ENCODE peak calls at places on chromosomes 4 and X, in four cellular contexts. S is stomach, M is NCI-H2171 treated with DMSO at 0.1 percent for 48 hours, E is GM04504. D is an unnamed sample.

GRCh38 chrX:102651968-102652744 is 873 bp downstream of the GPRASP1 start:
- DNase-seq in S (no peak), M (no peak), E (no peak), D (no peak)

GRCh38 chr4:538542-539142 is 37.5 kb downstream of the TMEM271 start:
- DNase-seq in S (no peak), M (no peak), E (no peak), D (no peak)

GRCh38 chr4:71669291-71669690 is 114.6 kb downstream of the GC start:
- DNase-seq in S (no peak), M (no peak), E (no peak), D (no peak)

GRCh38 chr4:176964116-176964691 is 171.5 kb upstream of the VEGFC start:
- DNase-seq in S (no peak), M (no peak), E (no peak), D (peak)

GRCh38 chrX:39678914-39679313 is 418.8 kb downstream of the BCOR start:
- DNase-seq in S (no peak), M (no peak), E (no peak), D (no peak)

GRCh38 chr4:25863906-25864418 is 1.2 kb upstream of the SEL1L3 start:
- DNase-seq in S (no peak), M (no peak), E (no peak), D (no peak)

GRCh38 chr4:48127882-48128394 is 6.1 kb downstream of the TXK start:
- DNase-seq in S (peak), M (no peak), E (peak), D (peak)

GRCh38 chrX:131279617-131280016 is 9.5 kb downstream of the IGSF1 start:
- DNase-seq in S (no peak), M (no peak), E (no peak), D (no peak)

GRCh38 chr4:47716017-47716416 is 121.8 kb downstream of the CORIN start:
- DNase-seq in S (no peak), M (no peak), E (no peak), D (no peak)

GRCh38 chr4:150305995-150306394 is 227.8 kb downstream of the DCLK2 start:
- DNase-seq in S (no peak), M (no peak), E (peak), D (no peak)

GRCh38 chr4:82833696-82834313 is 35.2 kb upstream of the SCD5 start:
- DNase-seq in S (no peak), M (no peak), E (peak), D (peak)

GRCh38 chr4:123976285-123976684 is 579.7 kb downstream of the SPRY1 start:
- DNase-seq in S (no peak), M (peak), E (no peak), D (no peak)

GRCh38 chr4:173018446-173018845 is 150.2 kb upstream of the GALNT7 start:
- DNase-seq in S (no peak), M (no peak), E (no peak), D (no peak)

GRCh38 chr4:163107754-163108153 is 58.9 kb downstream of the NAF1 start:
- DNase-seq in S (no peak), M (no peak), E (peak), D (no peak)

GRCh38 chr4:99808260-99808857 is 8.3 kb upstream of the DAPP1 start:
- DNase-seq in S (peak), M (no peak), E (no peak), D (no peak)

GRCh38 chr4:168511780-168512467 is 15.1 kb downstream of the PALLD start:
- DNase-seq in S (no peak), M (no peak), E (no peak), D (no peak)

GRCh38 chr4:2058264-2059033 is 678 bp upstream of the NAT8L start:
- DNase-seq in S (no peak), M (no peak), E (no peak), D (no peak)

D was measured in HS-27A.